ENCODE peak calls at places on chromosomes 2 and 18, in seven cellular contexts. N, W, H, Y, G, L and O are unnamed samples.

GRCh38 chr2:238024986-238025385 is 35.8 kb upstream of the SCLY start:
- DNase-seq in N (no peak), W (peak), H (no peak), Y (peak), G (peak), L (no peak), O (no peak)

GRCh38 chr2:35080231-35080905 is 1275.2 kb upstream of the CRIM1 start:
- DNase-seq in N (no peak), W (no peak), H (no peak), Y (peak), G (no peak), L (no peak), O (no peak)

GRCh38 chr2:238220892-238221521 is 17.5 kb upstream of the ILKAP start:
- DNase-seq in N (no peak), W (peak), H (no peak), Y (no peak), G (no peak), L (peak), O (no peak)

GRCh38 chr2:59184281-59185020 is 943.3 kb upstream of the FANCL start:
- DNase-seq in N (no peak), W (peak), H (no peak), Y (no peak), G (no peak), L (no peak), O (no peak)

GRCh38 chr18:55228191-55228590 is 268.9 kb upstream of the CCDC68 start:
- DNase-seq in N (no peak), W (peak), H (no peak), Y (no peak), G (peak), L (no peak), O (no peak)

GRCh38 chr2:24435391-24436316 is 55.4 kb upstream of the NCOA1 start:
- DNase-seq in N (no peak), W (peak), H (peak), Y (no peak), G (peak), L (peak), O (no peak)

GRCh38 chr2:108260773-108261172 is 21.0 kb downstream of the SULT1C3 start:
- DNase-seq in N (no peak), W (no peak), H (no peak), Y (no peak), G (no peak), L (no peak), O (no peak)

GRCh38 chr2:192247456-192247855 is 52.7 kb upstream of the TMEFF2 start:
- DNase-seq in N (no peak), W (peak), H (no peak), Y (no peak), G (peak), L (no peak), O (no peak)